ENCODE peak calls at places on chromosomes 12 and 14, in five cellular contexts. W is ovary, D is NCI-H1092 treated with DMSO at 0.1 percent for 48 hours, S is HepG2, A is NCI-H748 treated with DMSO at 0.1 percent for 48 hours. B is an unnamed sample.

GRCh38 chr12:96419576-96420254 is 19.5 kb upstream of the CDK17 start:
- DNase-seq in W (no peak), D (no peak), S (no peak), A (no peak), B (no peak)

GRCh38 chr12:6536894-6537579 is 2.7 kb downstream of the GAPDH start:
- DNase-seq in W (no peak), D (no peak), S (peak; percentile 3), A (no peak), B (no peak)

GRCh38 chr14:55938249-55938791 is 179.9 kb upstream of the PELI2 start:
- DNase-seq in W (no peak), D (peak; percentile 84), S (no peak), A (no peak), B (no peak)

GRCh38 chr12:117805865-117806264 is 162.9 kb downstream of the KSR2 start:
- DNase-seq in W (no peak), D (no peak), S (no peak), A (no peak), B (no peak)

GRCh38 chr14:34554540-34555250 is 15.2 kb upstream of the EAPP start:
- DNase-seq in W (no peak), D (no peak), S (no peak), A (no peak), B (peak; percentile 23)

GRCh38 chr12:12482959-12483358 is 79.7 kb downstream of the DUSP16 start:
- DNase-seq in W (no peak), D (no peak), S (no peak), A (no peak), B (no peak)

GRCh38 chr14:105420141-105420975 is 731 bp downstream of the MTA1 start:
- DNase-seq in W (no peak), D (no peak), S (no peak), A (no peak), B (no peak)

GRCh38 chr12:94718114-94718513 is 67.8 kb upstream of the TMCC3 start:
- DNase-seq in W (no peak), D (peak; percentile 11), S (no peak), A (no peak), B (no peak)

GRCh38 chr14:103535891-103536565 is 7.0 kb downstream of the TRMT61A start:
- DNase-seq in W (no peak), D (no peak), S (no peak), A (no peak), B (no peak)

GRCh38 chr14:79856357-79856756 is 354.9 kb downstream of the DIO2 start:
- DNase-seq in W (no peak), D (no peak), S (no peak), A (no peak), B (no peak)

GRCh38 chr14:94545131-94545841 is 16.0 kb upstream of the SERPINA4 start:
- DNase-seq in W (peak; percentile 55), D (no peak), S (no peak), A (no peak), B (no peak)

GRCh38 chr12:95218164-95218851 is 701 bp downstream of the VEZT start:
- DNase-seq in W (peak; percentile 82), D (peak; percentile 76), S (no peak), A (peak; percentile 75), B (no peak)

GRCh38 chr12:47165934-47166333 is 86.2 kb upstream of the AMIGO2 start:
- DNase-seq in W (peak; percentile 47), D (no peak), S (no peak), A (no peak), B (no peak)

GRCh38 chr14:28778718-28779117 is 12.1 kb downstream of the FOXG1 start:
- DNase-seq in W (no peak), D (no peak), S (no peak), A (no peak), B (no peak)

GRCh38 chr12:93972411-93973208 is 175.8 kb upstream of the PLXNC1 start:
- DNase-seq in W (no peak), D (no peak), S (no peak), A (no peak), B (no peak)

GRCh38 chr14:76924363-76925151 is 98.3 kb downstream of the LRRC74A start:
- DNase-seq in W (peak; percentile 69), D (peak; percentile 97), S (peak; percentile 36), A (peak; percentile 90), B (peak; percentile 68)

GRCh38 chr12:128387811-128388422 is 120.9 kb downstream of the TMEM132C start:
- DNase-seq in W (peak; percentile 50), D (peak; percentile 58), S (peak; percentile 27), A (peak; percentile 38), B (peak; percentile 71)

GRCh38 chr12:123767613-123768012 is 5.5 kb downstream of the DNAH10 start:
- DNase-seq in W (no peak), D (no peak), S (no peak), A (no peak), B (no peak)

GRCh38 chr14:101518611-101519048 is 42.7 kb upstream of the DIO3 start:
- DNase-seq in W (no peak), D (no peak), S (no peak), A (no peak), B (no peak)

GRCh38 chr12:47458273-47458672 is 247.6 kb downstream of the RPAP3 start:
- DNase-seq in W (no peak), D (no peak), S (peak; percentile 73), A (no peak), B (no peak)

GRCh38 chr12:32240833-32241232 is 134.2 kb downstream of the BICD1 start:
- DNase-seq in W (no peak), D (no peak), S (no peak), A (no peak), B (no peak)

GRCh38 chr14:99266181-99267178 is 5.5 kb downstream of the BCL11B start:
- DNase-seq in W (peak; percentile 68), D (peak; percentile 49), S (peak; percentile 24), A (peak; percentile 64), B (peak; percentile 89)

GRCh38 chr14:20262642-20263128 is 23.6 kb downstream of the OR11H4 start:
- DNase-seq in W (no peak), D (no peak), S (no peak), A (no peak), B (no peak)

GRCh38 chr14:59918824-59919581 is 941 bp upstream of the LRRC9 start:
- DNase-seq in W (no peak), D (peak; percentile 77), S (peak; percentile 32), A (peak; percentile 49), B (no peak)

GRCh38 chr12:112182499-112182898 is 57.1 kb downstream of the TRAFD1 start:
- DNase-seq in W (no peak), D (peak; percentile 54), S (no peak), A (no peak), B (peak; percentile 77)

GRCh38 chr12:122827258-122827657 is 8.0 kb upstream of the HIP1R start:
- DNase-seq in W (no peak), D (no peak), S (no peak), A (no peak), B (peak; percentile 5)

GRCh38 chr12:113005759-113006158 is 27.4 kb downstream of the OAS2 start:
- DNase-seq in W (no peak), D (no peak), S (no peak), A (no peak), B (no peak)

GRCh38 chr14:68509188-68509953 is 283.5 kb downstream of the ZFP36L1 start:
- DNase-seq in W (no peak), D (no peak), S (no peak), A (no peak), B (no peak)

GRCh38 chr12:4164591-4165558 is 108.7 kb upstream of the CCND2 start:
- DNase-seq in W (no peak), D (no peak), S (no peak), A (no peak), B (peak; percentile 73)

GRCh38 chr14:26984318-26985177 is 386.7 kb upstream of the NOVA1 start:
- DNase-seq in W (peak; percentile 73), D (peak; percentile 75), S (peak; percentile 64), A (peak; percentile 54), B (peak; percentile 88)

GRCh38 chr12:83827193-83827592 is 1085.4 kb downstream of the SLC6A15 start:
- DNase-seq in W (no peak), D (no peak), S (no peak), A (no peak), B (peak; percentile 59)